ENCODE peak calls at places on chromosomes 13 and 19, in four cellular contexts. O is GM20000, D is heart right ventricle, X is left lobe of liver. B is an unnamed sample.

GRCh38 chr13:24626449-24626848 is 53.8 kb upstream of the ATP12A start:
- DNase-seq in O (no peak), D (no peak), X (no peak), B (no peak)

GRCh38 chr19:51810228-51810627 is 15.3 kb downstream of the FPR3 start:
- DNase-seq in O (no peak), D (no peak), X (no peak), B (no peak)

GRCh38 chr13:79681069-79681468 is 200.1 kb downstream of the NDFIP2 start:
- DNase-seq in O (no peak), D (no peak), X (no peak), B (no peak)

GRCh38 chr13:44713793-44714469 is 137.8 kb upstream of the TSC22D1 start:
- DNase-seq in O (no peak), D (no peak), X (no peak), B (no peak)

GRCh38 chr19:54667217-54667616 is 4.4 kb downstream of the LILRB4 start:
- DNase-seq in O (no peak), D (no peak), X (no peak), B (no peak)

GRCh38 chr13:41782086-41782485 is 178.8 kb downstream of the VWA8 start:
- DNase-seq in O (no peak), D (no peak), X (no peak), B (no peak)

GRCh38 chr13:51995677-51996551 is 15.3 kb downstream of the ATP7B start:
- DNase-seq in O (no peak), D (peak), X (peak), B (no peak)

GRCh38 chr13:86201477-86201876 is 402.3 kb upstream of the SLITRK6 start:
- DNase-seq in O (no peak), D (no peak), X (no peak), B (no peak)

GRCh38 chr19:49884109-49884508 is 6.6 kb downstream of the TBC1D17 start:
- DNase-seq in O (no peak), D (no peak), X (peak), B (no peak)

GRCh38 chr19:35882074-35882832 is 13.9 kb downstream of the APLP1 start:
- DNase-seq in O (peak), D (peak), X (no peak), B (no peak)

GRCh38 chr19:1591421-1592022 is 1.1 kb downstream of the MBD3 start:
- DNase-seq in O (no peak), D (no peak), X (no peak), B (peak)

GRCh38 chr13:76683854-76684253 is 202.4 kb downstream of the KCTD12 start:
- DNase-seq in O (no peak), D (no peak), X (no peak), B (no peak)

GRCh38 chr19:53849237-53849676 is 18.4 kb upstream of the MYADM start:
- DNase-seq in O (no peak), D (peak), X (no peak), B (no peak)

GRCh38 chr13:28358673-28359072 is 136.3 kb downstream of the FLT1 start:
- DNase-seq in O (no peak), D (no peak), X (no peak), B (no peak)

GRCh38 chr19:48329167-48329891 is 4.0 kb downstream of the EMP3 start:
- DNase-seq in O (peak), D (no peak), X (no peak), B (no peak)

GRCh38 chr13:79522583-79522982 is 41.6 kb downstream of the NDFIP2 start:
- DNase-seq in O (peak), D (no peak), X (no peak), B (no peak)

GRCh38 chr19:51410950-51411748 is 6.3 kb downstream of the SIGLEC10 start:
- DNase-seq in O (no peak), D (no peak), X (no peak), B (no peak)

GRCh38 chr13:30561506-30561905 is 56.2 kb upstream of the USPL1 start:
- DNase-seq in O (no peak), D (no peak), X (no peak), B (no peak)

GRCh38 chr19:939439-939838 is 13.6 kb downstream of the ARID3A start:
- DNase-seq in O (no peak), D (no peak), X (no peak), B (no peak)

GRCh38 chr19:55535579-55536350 is 1.2 kb downstream of the SBK2 start:
- DNase-seq in O (peak), D (no peak), X (no peak), B (no peak)

GRCh38 chr13:51057001-51057400 is 54.1 kb downstream of the C13orf42 start:
- DNase-seq in O (no peak), D (no peak), X (no peak), B (no peak)

GRCh38 chr13:23469901-23470525 is 36.5 kb upstream of the SACS start:
- DNase-seq in O (no peak), D (no peak), X (no peak), B (no peak)

GRCh38 chr13:38103851-38104250 is 234.3 kb upstream of the TRPC4 start:
- DNase-seq in O (no peak), D (no peak), X (no peak), B (no peak)

GRCh38 chr19:21117041-21117907 is 24.6 kb upstream of the ZNF431 start:
- DNase-seq in O (no peak), D (no peak), X (no peak), B (no peak)

GRCh38 chr19:45947926-45948325 is 25.7 kb downstream of the NOVA2 start:
- DNase-seq in O (no peak), D (no peak), X (no peak), B (no peak)